ENCODE peak calls at places on chromosomes 6 and 20, in ten cellular contexts. One of them, this sample, is unnamed.

GRCh38 chr6:39143238-39143930 is 28.4 kb upstream of the SAYSD1 start:
- DNase-seq in astrocyte of the hippocampus: no peak
- DNase-seq in nephron progenitor cell: no peak
- DNase-seq in AG04450: no peak
- DNase-seq in T-helper 9 cell: no peak
- DNase-seq in GM20000: no peak
- DNase-seq in fibroblast of the aortic adventitia: peak
- DNase-seq in SHP77: no peak
- DNase-seq in endothelial cell: no peak
- DNase-seq in iris pigment epithelial cell: no peak
- DNase-seq in this sample: no peak

GRCh38 chr20:34703573-34704176 is 469 bp upstream of the TP53INP2 start:
- DNase-seq in AG04450: no peak
- DNase-seq in fibroblast of the aortic adventitia: peak
- DNase-seq in SHP77: no peak
- DNase-seq in GM20000: no peak
- DNase-seq in T-helper 9 cell: no peak
- DNase-seq in nephron progenitor cell: peak
- DNase-seq in astrocyte of the hippocampus: peak
- DNase-seq in endothelial cell: peak
- DNase-seq in iris pigment epithelial cell: peak
- DNase-seq in this sample: no peak

GRCh38 chr6:90121982-90122381 is 174.7 kb downstream of the BACH2 start:
- DNase-seq in astrocyte of the hippocampus: no peak
- DNase-seq in endothelial cell: no peak
- DNase-seq in SHP77: no peak
- DNase-seq in nephron progenitor cell: no peak
- DNase-seq in iris pigment epithelial cell: no peak
- DNase-seq in fibroblast of the aortic adventitia: no peak
- DNase-seq in AG04450: no peak
- DNase-seq in GM20000: no peak
- DNase-seq in T-helper 9 cell: no peak
- DNase-seq in this sample: no peak

GRCh38 chr20:31788578-31788977 is 30.6 kb upstream of the MYLK2 start:
- DNase-seq in GM20000: no peak
- DNase-seq in iris pigment epithelial cell: no peak
- DNase-seq in endothelial cell: no peak
- DNase-seq in AG04450: no peak
- DNase-seq in nephron progenitor cell: no peak
- DNase-seq in fibroblast of the aortic adventitia: peak
- DNase-seq in T-helper 9 cell: no peak
- DNase-seq in SHP77: no peak
- DNase-seq in astrocyte of the hippocampus: no peak
- DNase-seq in this sample: no peak

GRCh38 chr20:23245553-23246128 is 105.0 kb upstream of the NXT1 start:
- DNase-seq in T-helper 9 cell: no peak
- DNase-seq in endothelial cell: peak
- DNase-seq in AG04450: no peak
- DNase-seq in iris pigment epithelial cell: peak
- DNase-seq in GM20000: peak
- DNase-seq in astrocyte of the hippocampus: peak
- DNase-seq in fibroblast of the aortic adventitia: peak
- DNase-seq in nephron progenitor cell: peak
- DNase-seq in SHP77: peak
- DNase-seq in this sample: no peak

GRCh38 chr6:38646166-38646565 is 6.4 kb upstream of the BTBD9 start:
- DNase-seq in GM20000: no peak
- DNase-seq in nephron progenitor cell: no peak
- DNase-seq in iris pigment epithelial cell: peak
- DNase-seq in endothelial cell: no peak
- DNase-seq in AG04450: no peak
- DNase-seq in fibroblast of the aortic adventitia: no peak
- DNase-seq in astrocyte of the hippocampus: peak
- DNase-seq in T-helper 9 cell: no peak
- DNase-seq in SHP77: no peak
- DNase-seq in this sample: peak

GRCh38 chr6:84072452-84072997 is 39.0 kb downstream of the MRAP2 start:
- DNase-seq in GM20000: no peak
- DNase-seq in fibroblast of the aortic adventitia: no peak
- DNase-seq in SHP77: no peak
- DNase-seq in nephron progenitor cell: no peak
- DNase-seq in iris pigment epithelial cell: no peak
- DNase-seq in endothelial cell: no peak
- DNase-seq in astrocyte of the hippocampus: no peak
- DNase-seq in AG04450: no peak
- DNase-seq in T-helper 9 cell: no peak
- DNase-seq in this sample: no peak

GRCh38 chr6:170276369-170277057 is 14.4 kb downstream of the DLL1 start:
- DNase-seq in AG04450: no peak
- DNase-seq in SHP77: no peak
- DNase-seq in iris pigment epithelial cell: no peak
- DNase-seq in astrocyte of the hippocampus: no peak
- DNase-seq in T-helper 9 cell: no peak
- DNase-seq in fibroblast of the aortic adventitia: no peak
- DNase-seq in GM20000: no peak
- DNase-seq in nephron progenitor cell: no peak
- DNase-seq in endothelial cell: no peak
- DNase-seq in this sample: no peak

GRCh38 chr6:111480988-111481830 is 1.8 kb downstream of the REV3L start:
- DNase-seq in endothelial cell: no peak
- DNase-seq in AG04450: no peak
- DNase-seq in fibroblast of the aortic adventitia: peak
- DNase-seq in astrocyte of the hippocampus: peak
- DNase-seq in GM20000: no peak
- DNase-seq in SHP77: no peak
- DNase-seq in nephron progenitor cell: no peak
- DNase-seq in iris pigment epithelial cell: no peak
- DNase-seq in T-helper 9 cell: no peak
- DNase-seq in this sample: no peak

GRCh38 chr6:125802943-125803377 is 12.2 kb downstream of the NCOA7 start:
- DNase-seq in T-helper 9 cell: no peak
- DNase-seq in iris pigment epithelial cell: peak
- DNase-seq in AG04450: no peak
- DNase-seq in GM20000: no peak
- DNase-seq in endothelial cell: no peak
- DNase-seq in astrocyte of the hippocampus: peak
- DNase-seq in nephron progenitor cell: no peak
- DNase-seq in fibroblast of the aortic adventitia: peak
- DNase-seq in SHP77: no peak
- DNase-seq in this sample: no peak

GRCh38 chr6:85675030-85675819 is 32.5 kb upstream of the SYNCRIP start:
- DNase-seq in AG04450: no peak
- DNase-seq in astrocyte of the hippocampus: peak
- DNase-seq in GM20000: no peak
- DNase-seq in endothelial cell: no peak
- DNase-seq in iris pigment epithelial cell: peak
- DNase-seq in SHP77: no peak
- DNase-seq in T-helper 9 cell: no peak
- DNase-seq in fibroblast of the aortic adventitia: peak
- DNase-seq in nephron progenitor cell: no peak
- DNase-seq in this sample: no peak

GRCh38 chr6:12371151-12371550 is 81.0 kb downstream of the EDN1 start:
- DNase-seq in AG04450: no peak
- DNase-seq in T-helper 9 cell: no peak
- DNase-seq in GM20000: no peak
- DNase-seq in SHP77: no peak
- DNase-seq in endothelial cell: no peak
- DNase-seq in astrocyte of the hippocampus: no peak
- DNase-seq in nephron progenitor cell: no peak
- DNase-seq in fibroblast of the aortic adventitia: no peak
- DNase-seq in iris pigment epithelial cell: no peak
- DNase-seq in this sample: no peak

GRCh38 chr6:13370623-13371022 is 42.3 kb upstream of the TBC1D7 start:
- DNase-seq in nephron progenitor cell: no peak
- DNase-seq in AG04450: no peak
- DNase-seq in endothelial cell: no peak
- DNase-seq in fibroblast of the aortic adventitia: no peak
- DNase-seq in T-helper 9 cell: no peak
- DNase-seq in astrocyte of the hippocampus: no peak
- DNase-seq in iris pigment epithelial cell: no peak
- DNase-seq in GM20000: no peak
- DNase-seq in SHP77: no peak
- DNase-seq in this sample: no peak

GRCh38 chr6:154428892-154429291 is 72.3 kb upstream of the IPCEF1 start:
- DNase-seq in GM20000: no peak
- DNase-seq in SHP77: no peak
- DNase-seq in T-helper 9 cell: no peak
- DNase-seq in AG04450: no peak
- DNase-seq in iris pigment epithelial cell: no peak
- DNase-seq in nephron progenitor cell: no peak
- DNase-seq in endothelial cell: no peak
- DNase-seq in astrocyte of the hippocampus: no peak
- DNase-seq in fibroblast of the aortic adventitia: no peak
- DNase-seq in this sample: no peak

GRCh38 chr6:20800229-20800628 is 266.0 kb downstream of the CDKAL1 start:
- DNase-seq in T-helper 9 cell: no peak
- DNase-seq in endothelial cell: no peak
- DNase-seq in iris pigment epithelial cell: no peak
- DNase-seq in fibroblast of the aortic adventitia: no peak
- DNase-seq in SHP77: no peak
- DNase-seq in nephron progenitor cell: no peak
- DNase-seq in GM20000: no peak
- DNase-seq in AG04450: no peak
- DNase-seq in astrocyte of the hippocampus: no peak
- DNase-seq in this sample: no peak

GRCh38 chr6:28838289-28838633 is 85.5 kb downstream of the TRIM27 start:
- DNase-seq in T-helper 9 cell: peak
- DNase-seq in astrocyte of the hippocampus: peak
- DNase-seq in nephron progenitor cell: peak
- DNase-seq in AG04450: peak
- DNase-seq in endothelial cell: peak
- DNase-seq in GM20000: peak
- DNase-seq in SHP77: peak
- DNase-seq in iris pigment epithelial cell: peak
- DNase-seq in fibroblast of the aortic adventitia: peak
- DNase-seq in this sample: peak

GRCh38 chr20:4465855-4466545 is 255.7 kb upstream of the PRND start:
- DNase-seq in GM20000: no peak
- DNase-seq in SHP77: peak
- DNase-seq in fibroblast of the aortic adventitia: no peak
- DNase-seq in endothelial cell: no peak
- DNase-seq in iris pigment epithelial cell: peak
- DNase-seq in T-helper 9 cell: no peak
- DNase-seq in AG04450: no peak
- DNase-seq in astrocyte of the hippocampus: peak
- DNase-seq in nephron progenitor cell: no peak
- DNase-seq in this sample: no peak

GRCh38 chr6:82995066-82995465 is 70.6 kb downstream of the UBE3D start:
- DNase-seq in T-helper 9 cell: no peak
- DNase-seq in nephron progenitor cell: no peak
- DNase-seq in iris pigment epithelial cell: no peak
- DNase-seq in astrocyte of the hippocampus: no peak
- DNase-seq in GM20000: no peak
- DNase-seq in SHP77: no peak
- DNase-seq in endothelial cell: no peak
- DNase-seq in fibroblast of the aortic adventitia: no peak
- DNase-seq in AG04450: no peak
- DNase-seq in this sample: no peak

GRCh38 chr6:13331516-13332348 is 3.4 kb upstream of the TBC1D7 start:
- DNase-seq in T-helper 9 cell: no peak
- DNase-seq in endothelial cell: no peak
- DNase-seq in GM20000: peak
- DNase-seq in AG04450: no peak
- DNase-seq in astrocyte of the hippocampus: peak
- DNase-seq in SHP77: peak
- DNase-seq in nephron progenitor cell: no peak
- DNase-seq in fibroblast of the aortic adventitia: peak
- DNase-seq in iris pigment epithelial cell: peak
- DNase-seq in this sample: no peak

GRCh38 chr20:36744243-36744642 is 1.6 kb downstream of the NDRG3 start:
- DNase-seq in SHP77: no peak
- DNase-seq in GM20000: no peak
- DNase-seq in astrocyte of the hippocampus: no peak
- DNase-seq in fibroblast of the aortic adventitia: no peak
- DNase-seq in endothelial cell: no peak
- DNase-seq in T-helper 9 cell: no peak
- DNase-seq in nephron progenitor cell: no peak
- DNase-seq in AG04450: no peak
- DNase-seq in iris pigment epithelial cell: no peak
- DNase-seq in this sample: no peak

GRCh38 chr20:32285621-32286334 is 8.3 kb downstream of the KIF3B start:
- DNase-seq in iris pigment epithelial cell: peak
- DNase-seq in AG04450: no peak
- DNase-seq in endothelial cell: no peak
- DNase-seq in T-helper 9 cell: no peak
- DNase-seq in GM20000: peak
- DNase-seq in nephron progenitor cell: no peak
- DNase-seq in fibroblast of the aortic adventitia: peak
- DNase-seq in astrocyte of the hippocampus: no peak
- DNase-seq in SHP77: no peak
- DNase-seq in this sample: peak

GRCh38 chr6:68778356-68779020 is 143.4 kb downstream of the ADGRB3 start:
- DNase-seq in T-helper 9 cell: no peak
- DNase-seq in endothelial cell: peak
- DNase-seq in SHP77: peak
- DNase-seq in fibroblast of the aortic adventitia: peak
- DNase-seq in AG04450: no peak
- DNase-seq in nephron progenitor cell: peak
- DNase-seq in astrocyte of the hippocampus: peak
- DNase-seq in iris pigment epithelial cell: peak
- DNase-seq in GM20000: peak
- DNase-seq in this sample: no peak

GRCh38 chr20:23396961-23397620 is 24.2 kb downstream of the NAPB start:
- DNase-seq in endothelial cell: no peak
- DNase-seq in astrocyte of the hippocampus: no peak
- DNase-seq in SHP77: no peak
- DNase-seq in T-helper 9 cell: no peak
- DNase-seq in nephron progenitor cell: no peak
- DNase-seq in GM20000: no peak
- DNase-seq in iris pigment epithelial cell: peak
- DNase-seq in fibroblast of the aortic adventitia: peak
- DNase-seq in AG04450: no peak
- DNase-seq in this sample: no peak

GRCh38 chr20:11901127-11901526 is 16.6 kb upstream of the BTBD3 start:
- DNase-seq in endothelial cell: no peak
- DNase-seq in iris pigment epithelial cell: peak
- DNase-seq in astrocyte of the hippocampus: peak
- DNase-seq in T-helper 9 cell: no peak
- DNase-seq in SHP77: no peak
- DNase-seq in nephron progenitor cell: no peak
- DNase-seq in fibroblast of the aortic adventitia: peak
- DNase-seq in GM20000: no peak
- DNase-seq in AG04450: peak
- DNase-seq in this sample: peak

GRCh38 chr6:1870902-1871301 is 261.2 kb downstream of the FOXC1 start:
- DNase-seq in SHP77: no peak
- DNase-seq in fibroblast of the aortic adventitia: no peak
- DNase-seq in nephron progenitor cell: peak
- DNase-seq in T-helper 9 cell: no peak
- DNase-seq in iris pigment epithelial cell: no peak
- DNase-seq in astrocyte of the hippocampus: no peak
- DNase-seq in endothelial cell: no peak
- DNase-seq in GM20000: no peak
- DNase-seq in AG04450: no peak
- DNase-seq in this sample: no peak

GRCh38 chr6:3538536-3538935 is 81.7 kb upstream of the SLC22A23 start:
- DNase-seq in T-helper 9 cell: no peak
- DNase-seq in nephron progenitor cell: no peak
- DNase-seq in iris pigment epithelial cell: no peak
- DNase-seq in GM20000: no peak
- DNase-seq in AG04450: no peak
- DNase-seq in fibroblast of the aortic adventitia: no peak
- DNase-seq in SHP77: no peak
- DNase-seq in endothelial cell: peak
- DNase-seq in astrocyte of the hippocampus: no peak
- DNase-seq in this sample: no peak

GRCh38 chr6:79694623-79695311 is 63.6 kb downstream of the SH3BGRL2 start:
- DNase-seq in iris pigment epithelial cell: no peak
- DNase-seq in fibroblast of the aortic adventitia: peak
- DNase-seq in GM20000: no peak
- DNase-seq in astrocyte of the hippocampus: no peak
- DNase-seq in endothelial cell: no peak
- DNase-seq in nephron progenitor cell: no peak
- DNase-seq in T-helper 9 cell: no peak
- DNase-seq in AG04450: no peak
- DNase-seq in SHP77: no peak
- DNase-seq in this sample: no peak

GRCh38 chr6:2061880-2062279 is 183.5 kb downstream of the GMDS start:
- DNase-seq in AG04450: no peak
- DNase-seq in fibroblast of the aortic adventitia: peak
- DNase-seq in SHP77: no peak
- DNase-seq in nephron progenitor cell: no peak
- DNase-seq in endothelial cell: no peak
- DNase-seq in T-helper 9 cell: no peak
- DNase-seq in astrocyte of the hippocampus: peak
- DNase-seq in iris pigment epithelial cell: peak
- DNase-seq in GM20000: no peak
- DNase-seq in this sample: no peak

This sample was measured in HFF-Myc.